ENCODE peak calls at places on chromosomes 11 and 22, in six cellular contexts. J, P, I, Q, K and Y are unnamed samples.

GRCh38 chr11:11391796-11392195 is 38.7 kb upstream of the CSNK2A3 start:
- DNase-seq in I (no peak), J (no peak), K (peak), P (no peak), Q (no peak), Y (peak)

GRCh38 chr11:120384476-120384875 is 48.3 kb downstream of the ARHGEF12 start:
- DNase-seq in J (no peak), P (no peak), K (no peak), Q (no peak), I (no peak), Y (no peak)

GRCh38 chr11:72100462-72100861 is 2.6 kb downstream of the LAMTOR1 start:
- DNase-seq in I (no peak), Q (no peak), J (no peak), K (no peak), P (no peak), Y (no peak)

GRCh38 chr11:103170865-103171264 is 61.6 kb downstream of the DYNC2H1 start:
- DNase-seq in Q (no peak), I (no peak), P (no peak), K (no peak), J (no peak), Y (no peak)

GRCh38 chr11:112113539-112114457 is 27.1 kb downstream of the SDHD start:
- DNase-seq in Q (peak), I (no peak), K (peak), J (peak), P (no peak), Y (peak)

GRCh38 chr11:26575946-26576345 is 3.9 kb upstream of the MUC15 start:
- DNase-seq in P (no peak), Q (no peak), K (no peak), I (no peak), J (no peak), Y (no peak)

GRCh38 chr11:34536056-34536455 is 22.5 kb upstream of the ELF5 start:
- DNase-seq in K (no peak), Q (no peak), J (peak), P (no peak), I (no peak), Y (no peak)

GRCh38 chr22:37894939-37895670 is 11.0 kb upstream of the MICALL1 start:
- DNase-seq in J (no peak), K (no peak), I (peak), P (no peak), Q (peak), Y (no peak)

GRCh38 chr11:62338218-62338617 is 970 bp downstream of the ASRGL1 start:
- DNase-seq in Q (no peak), K (no peak), P (no peak), I (no peak), J (no peak), Y (no peak)

GRCh38 chr11:95652002-95652472 is 137.5 kb downstream of the FAM76B start:
- DNase-seq in I (no peak), K (no peak), J (peak), P (no peak), Q (no peak), Y (no peak)

GRCh38 chr11:123775274-123775673 is 21.0 kb upstream of the OR6X1 start:
- DNase-seq in J (no peak), P (no peak), Q (peak), K (no peak), I (no peak), Y (no peak)

GRCh38 chr11:68503281-68503687 is 42.7 kb downstream of the PPP6R3 start:
- DNase-seq in I (peak), K (peak), Q (no peak), P (no peak), J (no peak), Y (no peak)

GRCh38 chr11:65468874-65469333 is 29.9 kb upstream of the MALAT1 start:
- DNase-seq in P (no peak), Q (peak), I (peak), K (no peak), J (peak), Y (no peak)

GRCh38 chr11:128299132-128299726 is 288.1 kb downstream of the ETS1 start:
- DNase-seq in K (peak), Q (no peak), J (peak), P (no peak), I (no peak), Y (peak)

GRCh38 chr22:19807914-19808872 is 46.5 kb downstream of the GNB1L start:
- DNase-seq in I (no peak), P (peak), Q (no peak), K (no peak), J (no peak), Y (no peak)

GRCh38 chr11:12871788-12872321 is 137.3 kb upstream of the RASSF10 start:
- DNase-seq in Q (no peak), J (no peak), I (no peak), P (no peak), K (no peak), Y (no peak)

GRCh38 chr11:15091620-15092019 is 18.2 kb downstream of the CALCB start:
- DNase-seq in P (no peak), Q (no peak), I (no peak), J (no peak), K (no peak), Y (no peak)

GRCh38 chr11:15507592-15507991 is 392.9 kb downstream of the INSC start:
- DNase-seq in P (no peak), Q (no peak), I (no peak), K (no peak), J (no peak), Y (no peak)

GRCh38 chr11:32006799-32007388 is 84.0 kb upstream of the RCN1 start:
- DNase-seq in I (peak), P (no peak), Q (peak), K (peak), J (peak), Y (peak)

GRCh38 chr11:20070459-20070858 is 89.8 kb downstream of the DBX1 start:
- DNase-seq in P (no peak), J (peak), I (no peak), Q (no peak), K (peak), Y (no peak)

GRCh38 chr11:12677131-12677530 is 2.9 kb downstream of the TEAD1 start:
- DNase-seq in Q (no peak), J (peak), I (no peak), K (peak), P (no peak), Y (peak)

GRCh38 chr22:45671783-45672563 is at the start of gene ATXN10:
- DNase-seq in I (peak), P (peak), K (peak), J (peak), Q (no peak), Y (peak)

GRCh38 chr11:92286718-92287117 is 62.1 kb downstream of the FAT3 start:
- DNase-seq in P (no peak), J (no peak), I (no peak), K (no peak), Q (peak), Y (no peak)

GRCh38 chr11:37504066-37504611 is 906.1 kb upstream of the RAG2 start:
- DNase-seq in J (no peak), Q (peak), P (no peak), K (peak), I (no peak), Y (peak)

GRCh38 chr11:123653997-123654565 is 343 bp downstream of the SCN3B start:
- DNase-seq in Q (peak), I (peak), K (peak), J (peak), P (peak), Y (peak)

GRCh38 chr22:37273126-37273845 is 9.0 kb upstream of the CYTH4 start:
- DNase-seq in I (no peak), P (no peak), Q (no peak), J (no peak), K (peak), Y (peak)

GRCh38 chr11:69653406-69653960 is 12.5 kb downstream of the CCND1 start:
- DNase-seq in P (no peak), Q (no peak), K (no peak), J (no peak), I (no peak), Y (no peak)

GRCh38 chr11:69371731-69372588 is 78.0 kb downstream of the MYEOV start:
- DNase-seq in Q (no peak), I (no peak), J (no peak), P (peak), K (no peak), Y (peak)

GRCh38 chr22:46381142-46381541 is 45.6 kb downstream of the TRMU start:
- DNase-seq in I (no peak), K (peak), Q (no peak), J (no peak), P (no peak), Y (peak)

GRCh38 chr11:121671276-121672168 is 218.8 kb upstream of the SORL1-AS1 start:
- DNase-seq in P (no peak), I (no peak), J (peak), K (no peak), Q (no peak), Y (no peak)